ENCODE peak calls at places on chromosome 2, in six cellular contexts. G is Panc1, A is SK-N-SH, H is GM12878, Y is K562, W is GM23338. T is an unnamed sample.

GRCh38 chr2:176395273-176395854 is 126.1 kb downstream of the MTX2 start:
- DNase-seq in G (peak), H (no peak), A (no peak), Y (no peak), W (no peak), T (no peak)

GRCh38 chr2:30481323-30481800 is 34.3 kb downstream of the LCLAT1 start:
- DNase-seq in A (no peak), H (no peak), Y (no peak), W (no peak), G (no peak), T (peak)

GRCh38 chr2:112626604-112627059 is 19.1 kb upstream of the SLC20A1 start:
- DNase-seq in A (peak), H (no peak), G (peak), W (peak), Y (peak), T (peak)

GRCh38 chr2:224778474-224778877 is 62.3 kb upstream of the CCDC195 start:
- DNase-seq in Y (peak), A (peak), W (peak), H (peak), G (peak), T (peak)

GRCh38 chr2:163593941-163594340 is 141.9 kb downstream of the FIGN start:
- DNase-seq in W (no peak), Y (no peak), A (no peak), G (no peak), H (no peak), T (no peak)

GRCh38 chr2:196266855-196267254 is 95.5 kb upstream of the STK17B start:
- DNase-seq in A (peak), G (no peak), Y (no peak), H (no peak), W (no peak), T (no peak)

GRCh38 chr2:47664817-47665216 is 118.1 kb upstream of the MSH6 start:
- DNase-seq in A (no peak), W (peak), G (no peak), Y (no peak), H (no peak), T (peak)

GRCh38 chr2:179444056-179444455 is 179.4 kb upstream of the SESTD1 start:
- DNase-seq in H (no peak), Y (no peak), G (no peak), A (no peak), W (no peak), T (no peak)

GRCh38 chr2:197803033-197803444 is 1.4 kb upstream of the PLCL1 start:
- DNase-seq in G (peak), H (peak), Y (peak), W (peak), A (peak), T (no peak)

GRCh38 chr2:69450735-69451416 is 13.6 kb upstream of the NFU1 start:
- DNase-seq in H (no peak), G (no peak), A (no peak), Y (no peak), W (peak), T (no peak)

GRCh38 chr2:58921676-58922075 is 680.6 kb upstream of the FANCL start:
- DNase-seq in Y (no peak), A (no peak), H (no peak), W (no peak), G (no peak), T (no peak)

GRCh38 chr2:149877913-149878312 is 290.3 kb upstream of the MMADHC start:
- DNase-seq in A (no peak), W (no peak), G (no peak), Y (no peak), H (no peak), T (no peak)

GRCh38 chr2:2520396-2520795 is 189.3 kb upstream of the MYT1L start:
- DNase-seq in Y (no peak), W (no peak), H (no peak), G (no peak), A (no peak), T (no peak)

GRCh38 chr2:22626621-22627020 is 758.4 kb upstream of the KLHL29 start:
- DNase-seq in A (no peak), Y (no peak), G (no peak), W (peak), H (no peak), T (no peak)

GRCh38 chr2:128475427-128476211 is 157.0 kb upstream of the HS6ST1 start:
- DNase-seq in H (no peak), G (no peak), Y (no peak), A (no peak), W (no peak), T (no peak)

GRCh38 chr2:88167740-88168139 is 2.4 kb upstream of the THNSL2 start:
- DNase-seq in G (no peak), H (no peak), W (no peak), A (no peak), Y (no peak), T (no peak)

GRCh38 chr2:218393750-218394290 is 5.8 kb upstream of the CTDSP1 start:
- DNase-seq in Y (peak), H (no peak), A (peak), G (no peak), W (no peak), T (no peak)

GRCh38 chr2:52475600-52475999 is 1292.0 kb upstream of the CHAC2 start:
- DNase-seq in G (no peak), H (no peak), Y (no peak), A (no peak), W (no peak), T (no peak)

GRCh38 chr2:204494681-204495080 is 50.6 kb upstream of the PARD3B start:
- DNase-seq in G (no peak), A (no peak), Y (no peak), W (no peak), H (no peak), T (no peak)

GRCh38 chr2:24822049-24822706 is 29.0 kb downstream of the CENPO start:
- DNase-seq in Y (no peak), A (no peak), W (peak), H (no peak), G (no peak), T (no peak)

GRCh38 chr2:25169073-25169470 is 692 bp upstream of the POMC start:
- DNase-seq in Y (no peak), G (no peak), W (no peak), H (no peak), A (peak), T (no peak)

GRCh38 chr2:183157131-183157530 is 32.9 kb downstream of the NUP35 start:
- DNase-seq in Y (no peak), H (no peak), W (no peak), A (no peak), G (no peak), T (no peak)

GRCh38 chr2:128714285-128714684 is 395.6 kb upstream of the HS6ST1 start:
- DNase-seq in Y (no peak), H (no peak), A (no peak), W (no peak), G (no peak), T (peak)

GRCh38 chr2:54271843-54272600 is 16.0 kb upstream of the TSPYL6 start:
- DNase-seq in Y (no peak), A (no peak), G (no peak), W (no peak), H (no peak), T (no peak)

GRCh38 chr2:64488050-64488974 is 34.4 kb downstream of the LGALSL start:
- DNase-seq in W (peak), G (peak), Y (peak), A (peak), H (peak), T (peak)

GRCh38 chr2:238458641-238459040 is 31.9 kb downstream of the ASB1 start:
- DNase-seq in G (no peak), H (no peak), A (no peak), W (no peak), Y (no peak), T (no peak)

GRCh38 chr2:217106650-217107014 is 246.8 kb upstream of the TNP1 start:
- DNase-seq in Y (peak), H (no peak), A (no peak), W (peak), G (no peak), T (no peak)

GRCh38 chr2:237997521-237997920 is 30.7 kb downstream of the UBE2F start:
- DNase-seq in Y (no peak), H (no peak), A (no peak), W (no peak), G (no peak), T (no peak)

GRCh38 chr2:241842620-241843211 is 16.0 kb downstream of the PDCD1 start:
- DNase-seq in Y (no peak), A (peak), W (no peak), H (no peak), G (no peak), T (peak)
- TF ChIP-seq POLR2AphosphoS5 in Y (no peak), A (no peak), W (no peak), H (no peak), G (no peak), T (peak)

DNA sequence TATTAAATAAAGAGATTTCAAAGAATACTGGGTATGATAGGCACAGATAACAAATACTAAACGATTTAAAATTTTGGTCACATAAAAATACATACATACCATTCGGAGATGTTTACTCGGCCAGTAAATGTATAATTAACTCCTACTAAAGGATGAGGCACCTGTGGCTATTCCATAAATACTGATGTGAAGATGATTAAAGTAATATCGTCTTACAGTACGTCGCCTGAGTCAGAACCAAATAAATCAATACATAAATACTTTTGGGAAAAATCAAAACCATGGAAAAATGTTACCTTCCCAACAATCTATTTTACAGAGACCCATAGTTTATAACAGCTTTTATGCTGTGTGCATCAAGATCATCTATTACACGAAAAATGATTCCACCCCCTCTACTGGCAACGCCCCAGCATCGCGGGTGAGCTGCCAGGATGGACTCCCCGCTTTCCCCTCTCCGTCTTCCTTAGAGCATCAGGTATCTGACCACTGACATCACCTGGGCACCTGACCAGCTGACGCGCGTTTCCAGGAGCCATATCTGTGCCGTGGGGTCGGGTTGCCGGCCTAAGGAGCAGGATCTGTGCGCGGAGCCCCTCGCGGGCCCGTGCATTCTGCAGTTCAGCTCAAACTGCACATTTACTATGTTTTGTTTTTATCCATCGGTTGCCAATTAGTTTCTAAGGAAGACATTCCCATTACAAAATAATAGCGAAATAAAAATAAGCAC is 970 bp downstream of the ICA1L start:
- DNase-seq in Y (peak), G (peak), W (peak), A (peak), H (no peak), T (peak)
- TF ChIP-seq REST in Y (no peak), G (no peak), W (no peak), A (no peak), H (no peak), T (no peak)

DNA sequence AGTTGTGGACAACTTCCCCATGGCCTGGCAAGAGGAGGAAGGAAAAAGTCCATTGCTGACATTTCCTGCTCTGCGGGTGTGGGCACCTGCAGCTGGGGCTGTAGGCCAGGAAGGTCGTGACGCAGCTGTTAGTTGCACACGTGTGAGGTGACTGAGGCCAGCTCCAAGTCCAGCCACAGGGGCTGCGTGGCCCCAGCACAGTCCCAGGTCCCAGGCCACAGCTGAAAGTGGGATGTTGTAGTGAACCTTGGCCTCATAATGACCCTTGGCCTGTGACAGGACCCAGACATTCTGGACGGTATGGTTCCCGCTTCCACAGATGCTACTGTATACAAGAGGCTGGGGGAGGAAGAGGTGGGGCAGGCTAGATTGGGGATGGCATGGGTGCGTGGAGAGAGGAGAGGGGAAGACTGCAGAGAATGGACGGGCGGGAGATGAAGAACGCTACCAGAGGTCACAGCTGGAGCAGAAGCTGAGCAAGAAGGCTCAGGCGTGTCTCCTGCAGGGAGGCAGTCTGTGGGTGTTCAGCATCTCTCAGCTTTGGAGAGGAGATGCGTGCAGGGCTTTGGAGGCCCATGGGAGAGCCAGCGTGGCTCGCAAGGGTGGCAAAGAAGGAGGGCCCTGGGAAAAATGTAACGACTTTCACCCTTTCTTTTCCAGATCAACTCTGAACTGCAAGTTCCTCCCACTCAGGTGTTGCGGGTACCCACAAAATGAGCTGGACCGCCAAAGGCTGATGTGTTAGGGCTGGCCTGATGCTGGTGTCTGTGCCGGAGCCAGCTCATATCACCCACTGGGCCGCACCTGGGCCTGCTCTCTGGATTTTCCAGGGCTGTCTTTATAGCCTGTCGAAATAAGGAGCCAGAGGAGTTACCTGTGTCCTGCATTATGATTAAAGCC is 21.9 kb downstream of the OTOF start:
- DNase-seq in W (no peak), H (no peak), A (no peak), G (no peak), Y (no peak), T (peak)
- TF ChIP-seq POLR2AphosphoS5 in W (no peak), H (no peak), A (no peak), G (no peak), Y (no peak), T (peak)

GRCh38 chr2:226679389-226680057 is 120.1 kb downstream of the IRS1 start:
- DNase-seq in G (no peak), H (no peak), A (no peak), Y (no peak), W (no peak), T (no peak)

GRCh38 chr2:226680674-226681073 is 118.9 kb downstream of the IRS1 start:
- DNase-seq in A (no peak), W (no peak), Y (no peak), H (no peak), G (no peak), T (no peak)

GRCh38 chr2:226683926-226684562 is 115.6 kb downstream of the IRS1 start:
- DNase-seq in Y (no peak), G (no peak), H (no peak), A (no peak), W (no peak), T (no peak)

GRCh38 chr2:226684563-226684959 is 115.1 kb downstream of the IRS1 start:
- DNase-seq in W (no peak), G (no peak), A (no peak), Y (no peak), H (no peak), T (no peak)

GRCh38 chr2:226683196-226683595 is 116.4 kb downstream of the IRS1 start:
- DNase-seq in W (no peak), A (no peak), G (no peak), Y (no peak), H (no peak), T (no peak)
- TF ChIP-seq REST in W (no peak), A (no peak), G (no peak), Y (no peak), H (no peak), T (no peak)

DNA sequence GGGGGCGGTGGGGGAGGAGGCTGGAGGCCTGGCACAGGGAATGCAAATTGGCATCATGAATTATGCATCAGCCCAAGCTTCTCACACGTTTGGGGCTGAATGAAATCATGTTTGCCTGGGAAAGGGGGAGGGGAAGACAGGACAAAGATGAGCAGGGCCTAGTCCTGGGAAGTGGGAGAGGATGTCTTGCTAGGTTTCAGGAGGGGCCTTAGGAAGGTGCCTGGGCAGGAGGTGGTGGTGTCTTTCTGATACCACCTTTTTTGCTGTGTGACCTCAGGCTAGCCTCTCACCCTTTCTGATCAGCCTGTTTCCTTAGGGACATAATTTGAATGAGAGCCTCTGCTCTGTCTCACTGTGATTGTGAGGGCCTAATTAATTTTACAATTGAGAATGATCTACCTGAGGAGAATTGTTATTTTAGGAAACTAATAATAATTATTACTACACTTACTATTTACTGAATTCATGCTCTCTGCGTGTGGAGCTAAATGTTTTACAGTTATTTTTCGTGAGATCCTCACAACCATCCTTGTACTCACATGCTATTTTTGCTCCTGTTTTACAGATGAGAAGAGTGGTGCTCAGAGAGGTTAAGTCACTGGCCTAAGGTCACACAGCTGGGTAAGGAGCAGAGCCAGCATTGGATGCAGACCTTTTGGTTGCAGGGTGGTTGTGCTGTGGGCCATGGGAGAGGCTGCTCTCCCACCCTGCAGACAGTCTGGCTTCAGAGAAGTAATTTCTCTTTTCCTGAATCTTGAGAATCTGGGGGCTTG is 39.6 kb downstream of the INHBB start:
- DNase-seq in G (no peak), W (peak), A (no peak), Y (no peak), H (no peak), T (no peak)
- TF ChIP-seq POLR2AphosphoS5 in G (no peak), W (no peak), A (no peak), Y (no peak), H (no peak), T (no peak)

GRCh38 chr2:231241755-231242507 is 43.5 kb downstream of the ARMC9 start:
- DNase-seq in A (no peak), G (no peak), Y (no peak), H (no peak), W (no peak), T (peak)

GRCh38 chr2:231243883-231244282 is 45.5 kb downstream of the ARMC9 start:
- DNase-seq in H (no peak), A (no peak), W (no peak), Y (no peak), G (no peak), T (no peak)

GRCh38 chr2:231238694-231239093 is 40.3 kb downstream of the ARMC9 start:
- DNase-seq in G (no peak), W (no peak), A (no peak), Y (peak), H (no peak), T (no peak)

GRCh38 chr2:231235217-231235616 is 36.8 kb downstream of the ARMC9 start:
- DNase-seq in H (no peak), A (no peak), W (no peak), G (no peak), Y (peak), T (no peak)

GRCh38 chr2:231239751-231240150 is 41.3 kb downstream of the ARMC9 start:
- DNase-seq in A (no peak), Y (no peak), G (no peak), H (no peak), W (no peak), T (no peak)
- TF ChIP-seq REST in A (no peak), Y (no peak), G (no peak), H (no peak), W (no peak), T (no peak)

GRCh38 chr2:96839875-96840850 is 3.7 kb downstream of the ANKRD23 start:
- DNase-seq in H (no peak), W (no peak), G (no peak), Y (no peak), A (no peak), T (no peak)

GRCh38 chr2:96841707-96842495 is 1.9 kb downstream of the ANKRD23 start:
- DNase-seq in G (no peak), W (no peak), Y (no peak), H (no peak), A (no peak), T (no peak)

GRCh38 chr2:96844405-96844808 is 586 bp upstream of the ANKRD23 start:
- DNase-seq in A (no peak), W (no peak), H (no peak), Y (no peak), G (no peak), T (no peak)

GRCh38 chr2:96843538-96844268 is at the start of gene ANKRD23:
- DNase-seq in A (no peak), G (no peak), Y (no peak), W (no peak), H (no peak), T (no peak)

GRCh38 chr2:96842600-96842999 is 1.2 kb downstream of the ANKRD23 start:
- DNase-seq in H (no peak), G (no peak), Y (no peak), A (no peak), W (no peak), T (no peak)
- TF ChIP-seq POLR2AphosphoS5 in H (no peak), G (no peak), Y (no peak), A (no peak), W (no peak), T (no peak)

DNA sequence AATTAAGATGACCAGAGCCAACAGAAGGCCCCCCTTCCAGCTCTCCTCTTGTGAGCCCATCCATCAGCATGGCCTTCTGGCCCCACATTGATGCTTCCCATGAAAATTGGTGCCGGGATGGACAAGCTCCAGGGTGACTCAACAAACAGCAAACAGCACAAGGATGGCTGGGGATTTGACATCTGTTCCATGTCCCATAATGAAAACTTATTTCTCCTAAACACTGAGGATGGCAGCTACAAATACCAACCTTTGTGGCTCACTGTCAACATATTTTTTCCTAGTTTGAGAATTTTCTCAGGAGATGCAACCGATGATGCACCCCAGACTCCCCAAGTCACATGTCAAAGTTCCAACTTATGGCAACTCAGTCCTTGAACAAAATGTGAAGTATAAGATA is 169.6 kb upstream of the SIX2 start:
- DNase-seq in A (no peak), G (no peak), W (no peak), Y (no peak), H (no peak), T (no peak)
- TF ChIP-seq REST in A (no peak), G (no peak), W (no peak), Y (no peak), H (no peak), T (no peak)

GRCh38 chr2:4258563-4258962 is 555.2 kb downstream of the DCDC2C start:
- DNase-seq in W (no peak), G (no peak), Y (no peak), A (no peak), H (no peak), T (no peak)
- TF ChIP-seq POLR2AphosphoS5 in W (no peak), G (no peak), Y (no peak), A (no peak), H (no peak), T (no peak)

GRCh38 chr2:37682473-37682872 is 11.0 kb upstream of the CDC42EP3 start:
- DNase-seq in A (no peak), Y (no peak), G (no peak), W (no peak), H (no peak), T (no peak)
- TF ChIP-seq REST in A (no peak), Y (no peak), G (no peak), W (no peak), H (no peak), T (no peak)

T was measured in HL-60.